ENCODE peak calls at places on chromosome 22, in eight cellular contexts. A, O, G, X, R, S, Y and W are unnamed samples. For H3K4me1, the result is how much of the 10 kb centered on the place peaks cover.

GRCh38 chr22:17303441-17303839 is 65.8 kb upstream of the CECR2 start:
- DNase-seq in A (no peak), O (no peak), G (no peak), X (no peak), R (no peak), S (no peak), Y (no peak), W (no peak)

GRCh38 chr22:47367993-47368945 is 605.8 kb downstream of the TBC1D22A start:
- DNase-seq in A (no peak), O (no peak), G (no peak), X (no peak), R (peak), S (no peak), Y (no peak), W (no peak)

GRCh38 chr22:45192701-45193187 is 29.0 kb downstream of the NUP50 start:
- DNase-seq in A (no peak), O (no peak), G (peak), X (no peak), R (peak), S (no peak), Y (no peak), W (no peak)

GRCh38 chr22:17952273-17952801 is 72.0 kb downstream of the MICAL3 start:
- DNase-seq in A (no peak), O (no peak), G (no peak), X (no peak), R (no peak), S (no peak), Y (no peak), W (no peak)

GRCh38 chr22:45344339-45344738 is 34.6 kb downstream of the FAM118A start:
- DNase-seq in A (no peak), O (no peak), G (peak), X (no peak), R (peak), S (no peak), Y (no peak), W (no peak)

GRCh38 chr22:43270314-43270908 is 72.8 kb downstream of the SCUBE1 start:
- DNase-seq in A (no peak), O (no peak), G (no peak), X (no peak), R (peak), S (no peak), Y (no peak), W (no peak)

GRCh38 chr22:29700206-29700948 is 19.4 kb upstream of the CABP7 start:
- DNase-seq in A (no peak), O (no peak), G (no peak), X (no peak), R (no peak), S (no peak), Y (no peak), W (no peak)

GRCh38 chr22:46149493-46149997 is 781 bp upstream of the PPARA start:
- DNase-seq in A (peak), O (peak), G (peak), X (no peak), R (peak), S (peak), Y (peak), W (no peak)

GRCh38 chr22:39871008-39871798 is 22.4 kb downstream of the ENTHD1 start:
- DNase-seq in A (no peak), O (no peak), G (no peak), X (no peak), R (no peak), S (no peak), Y (no peak), W (no peak)

GRCh38 chr22:28788601-28789000 is 11.8 kb downstream of the XBP1 start:
- DNase-seq in A (no peak), O (no peak), G (no peak), X (no peak), R (no peak), S (no peak), Y (no peak), W (no peak)

GRCh38 chr22:30159561-30160353 is 79.5 kb downstream of the HORMAD2 start:
- DNase-seq in A (no peak), O (no peak), G (peak), X (no peak), R (no peak), S (peak), Y (no peak), W (no peak)

GRCh38 chr22:40753114-40753513 is 66.0 kb downstream of the SLC25A17 start:
- DNase-seq in A (no peak), O (no peak), G (no peak), X (no peak), R (no peak), S (no peak), Y (no peak), W (no peak)

GRCh38 chr22:40542821-40543540 is 93.5 kb downstream of the MRTFA start:
- DNase-seq in A (no peak), O (no peak), G (no peak), X (no peak), R (no peak), S (no peak), Y (no peak), W (no peak)

GRCh38 chr22:41568811-41569210 is 8.0 kb downstream of the CSDC2 start:
- DNase-seq in A (no peak), O (no peak), G (no peak), X (no peak), R (no peak), S (no peak), Y (no peak), W (no peak)

GRCh38 chr22:47618180-47618579 is 855.7 kb downstream of the TBC1D22A start:
- DNase-seq in A (no peak), O (no peak), G (no peak), X (no peak), R (peak), S (no peak), Y (no peak), W (no peak)

GRCh38 chr22:26461188-26461810 is 22.3 kb downstream of the HPS4 start:
- DNase-seq in A (peak), O (peak), G (peak), X (peak), R (peak), S (peak), Y (peak), W (no peak)

GRCh38 chr22:32158712-32159533 is at the start of gene C22orf42:
- DNase-seq in A (no peak), O (no peak), G (no peak), X (no peak), R (peak), S (no peak), Y (no peak), W (no peak)

GRCh38 chr22:46110215-46110614 is 40.1 kb upstream of the PPARA start:
- DNase-seq in A (peak), O (no peak), G (no peak), X (no peak), R (peak), S (no peak), Y (no peak), W (no peak)

GRCh38 chr22:45534339-45535192 is 31.9 kb downstream of the FBLN1 start:
- DNase-seq in A (peak), O (no peak), G (no peak), X (no peak), R (no peak), S (no peak), Y (no peak), W (no peak)

GRCh38 chr22:44664149-44664548 is 37.9 kb upstream of the PRR5 start:
- DNase-seq in A (peak), O (peak), G (no peak), X (no peak), R (no peak), S (peak), Y (no peak), W (no peak)

GRCh38 chr22:44337658-44338004 is 24.9 kb upstream of the SHISAL1 start:
- DNase-seq in A (peak), O (no peak), G (peak), X (no peak), R (peak), S (no peak), Y (no peak), W (peak)

GRCh38 chr22:46537221-46537945 is at the start of gene CELSR1:
- DNase-seq in A (no peak), O (peak), G (peak), X (no peak), R (peak), S (no peak), Y (no peak), W (no peak)

GRCh38 chr22:46660604-46661201 is 40.5 kb downstream of the GRAMD4 start:
- DNase-seq in A (no peak), O (no peak), G (no peak), X (no peak), R (no peak), S (peak), Y (no peak), W (no peak)

GRCh38 chr22:47015589-47016178 is 253.2 kb downstream of the TBC1D22A start:
- DNase-seq in A (no peak), O (no peak), G (no peak), X (no peak), R (no peak), S (no peak), Y (no peak), W (no peak)

GRCh38 chr22:29715240-29715639 is 4.6 kb upstream of the CABP7 start:
- DNase-seq in A (no peak), O (no peak), G (no peak), X (no peak), R (no peak), S (no peak), Y (no peak), W (no peak)

GRCh38 chr22:50621948-50622722 is 5.8 kb downstream of the ARSA start:
- DNase-seq in A (no peak), O (no peak), G (no peak), X (no peak), R (peak), S (no peak), Y (no peak), W (no peak)

GRCh38 chr22:30240541-30241417 is 5.8 kb downstream of the LIF start:
- DNase-seq in A (no peak), O (no peak), G (no peak), X (no peak), R (no peak), S (no peak), Y (no peak), W (no peak)

GRCh38 chr22:42286205-42286604 is 15.8 kb upstream of the TCF20 start:
- DNase-seq in A (no peak), O (no peak), G (no peak), X (no peak), R (no peak), S (no peak), Y (no peak), W (no peak)

GRCh38 chr22:39617342-39617741 is 46.8 kb downstream of the CACNA1I start:
- DNase-seq in A (no peak), O (no peak), G (no peak), X (no peak), R (no peak), S (no peak), Y (no peak), W (no peak)

GRCh38 chr22:29848115-29848514 is 10.0 kb upstream of the ASCC2 start:
- DNase-seq in A (no peak), O (no peak), G (no peak), X (no peak), R (no peak), S (no peak), Y (no peak), W (no peak)

GRCh38 chr22:45503816-45504702 is 1.4 kb downstream of the FBLN1 start:
- DNase-seq in A (no peak), O (no peak), G (no peak), X (no peak), R (peak), S (no peak), Y (peak), W (no peak)

GRCh38 chr22:29987143-29987542 is 93.1 kb upstream of the HORMAD2 start:
- DNase-seq in A (no peak), O (no peak), G (peak), X (no peak), R (no peak), S (no peak), Y (no peak), W (no peak)

GRCh38 chr22:40819741-40820140 is 595 bp upstream of the SLC25A17 start:
- DNase-seq in A (peak), O (no peak), G (no peak), X (no peak), R (no peak), S (no peak), Y (no peak), W (no peak)

GRCh38 chr22:36166518-36167220 is 6.1 kb upstream of the APOL3 start:
- DNase-seq in A (no peak), O (no peak), G (no peak), X (no peak), R (no peak), S (no peak), Y (no peak), W (no peak)

GRCh38 chr22:36164621-36165020 is 4.1 kb upstream of the APOL3 start:
- DNase-seq in A (no peak), O (no peak), G (no peak), X (no peak), R (no peak), S (no peak), Y (no peak), W (no peak)

GRCh38 chr22:36163497-36163896 is 2.9 kb upstream of the APOL3 start:
- DNase-seq in A (no peak), O (no peak), G (no peak), X (no peak), R (no peak), S (no peak), Y (no peak), W (no peak)

GRCh38 chr22:36166086-36166485 is 5.5 kb upstream of the APOL3 start:
- DNase-seq in A (no peak), O (no peak), G (no peak), X (no peak), R (no peak), S (no peak), Y (no peak), W (no peak)

GRCh38 chr22:36165161-36165560 is 4.6 kb upstream of the APOL3 start:
- DNase-seq in A (no peak), O (no peak), G (no peak), X (no peak), R (no peak), S (no peak), Y (no peak), W (no peak)
- H3K4me3 ChIP-seq in A (no peak), O (no peak), G (no peak), X (no peak), R (no peak), S (no peak), Y (no peak), W (no peak)

GRCh38 chr22:37732699-37733607 is 36.1 kb downstream of the TRIOBP start:
- DNase-seq in A (no peak), O (no peak), G (no peak), X (no peak), R (no peak), S (no peak), Y (no peak), W (no peak)

GRCh38 chr22:37733625-37734401 is 37.0 kb downstream of the TRIOBP start:
- DNase-seq in A (no peak), O (no peak), G (no peak), X (no peak), R (peak), S (no peak), Y (no peak), W (no peak)

GRCh38 chr22:37731804-37732471 is 35.1 kb downstream of the TRIOBP start:
- DNase-seq in A (no peak), O (no peak), G (no peak), X (no peak), R (peak), S (no peak), Y (no peak), W (no peak)

GRCh38 chr22:37734402-37734700 is 37.5 kb downstream of the TRIOBP start:
- DNase-seq in A (no peak), O (no peak), G (no peak), X (no peak), R (peak), S (no peak), Y (no peak), W (no peak)

DNA sequence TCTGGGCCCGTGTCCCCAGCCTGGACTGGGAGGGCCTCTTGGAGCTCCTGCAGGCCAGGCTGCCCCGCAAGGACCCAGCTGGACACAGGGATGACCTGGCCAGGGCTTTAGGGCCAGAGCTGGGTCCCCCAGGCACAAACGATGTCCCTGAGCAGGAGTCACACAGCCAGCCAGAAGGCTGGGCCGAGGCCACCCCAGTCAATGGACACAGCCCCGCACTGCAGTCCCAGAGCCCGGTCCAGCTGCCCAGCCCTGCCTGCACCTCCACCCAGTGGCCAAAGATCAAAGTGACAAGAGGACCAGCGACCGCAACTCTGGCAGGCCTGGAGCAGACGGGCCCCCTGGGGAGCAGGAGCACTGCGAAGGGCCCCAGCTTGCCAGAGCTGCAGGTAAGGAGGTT is 38.2 kb downstream of the TRIOBP start:
- DNase-seq in A (no peak), O (peak), G (peak), X (no peak), R (peak), S (peak), Y (peak), W (no peak)
- TF ChIP-seq CTCF in A (no peak), O (peak), G (peak), X (no peak), R (peak), S (peak), Y (no peak), W (peak)

DNA sequence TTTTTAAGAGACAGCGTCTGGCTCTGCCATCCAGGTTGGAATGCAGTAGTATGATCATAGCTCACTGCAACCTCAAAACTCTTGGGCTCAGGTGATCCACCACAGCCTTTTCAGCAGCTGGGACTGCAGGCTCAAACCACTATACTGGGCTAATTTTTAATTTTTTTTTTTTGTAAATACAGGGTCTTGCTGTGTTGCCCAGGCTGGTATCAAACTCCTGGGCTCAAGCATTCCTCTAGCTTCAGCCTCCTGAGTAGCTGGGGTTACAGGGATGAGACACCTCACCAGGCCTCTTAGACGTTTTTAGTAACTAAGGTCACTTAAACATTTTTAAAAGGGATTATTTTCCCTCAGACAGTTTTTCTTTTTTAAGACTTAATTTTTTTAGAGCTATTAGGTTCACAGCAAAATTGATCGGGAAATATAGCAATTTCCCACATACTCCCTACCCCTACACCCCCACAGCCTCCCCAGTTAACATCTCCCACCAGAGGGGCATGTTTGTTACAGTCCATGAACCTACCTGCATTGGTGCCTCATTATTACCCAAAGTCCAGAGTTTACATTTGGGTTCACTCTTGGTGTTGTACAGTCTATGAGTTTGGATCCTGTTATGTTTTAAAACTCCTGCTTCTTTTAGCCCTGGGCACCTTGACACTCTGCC is 3.9 kb downstream of the BCR start:
- DNase-seq in A (no peak), O (no peak), G (no peak), X (no peak), R (no peak), S (no peak), Y (no peak), W (no peak)
- H3K4me1 ChIP-seq in A (under half), O (half or more), G (under half), X (under half), R (under half), S (under half), Y (under half), W (under half)

GRCh38 chr22:20034143-20034542 is 13.2 kb downstream of the TANGO2 start:
- DNase-seq in A (no peak), O (no peak), G (no peak), X (no peak), R (no peak), S (no peak), Y (no peak), W (no peak)
- H3K4me3 ChIP-seq in A (no peak), O (no peak), G (no peak), X (no peak), R (no peak), S (no peak), Y (no peak), W (no peak)